ENCODE peak calls at places on chromosomes 7 and 10, in nine cellular contexts. One of them, this sample, is unnamed.
A peak's percentile ranks its signal among the peaks of the same experiment; 100 is the strongest.

GRCh38 chr10:30048768-30049507 is 10.4 kb downstream of the JCAD start:
- DNase-seq in lung: no peak
- DNase-seq in left ventricle myocardium inferior: peak; percentile 34
- DNase-seq in CD4-positive, CD25-positive, alpha-beta regulatory T cell: no peak
- DNase-seq in neural progenitor cell: no peak
- DNase-seq in cardiac muscle cell: no peak
- DNase-seq in body of pancreas: no peak
- DNase-seq in GM23338: no peak
- DNase-seq in endodermal cell: no peak
- DNase-seq in this sample: no peak

GRCh38 chr10:24891823-24892222 is 60.6 kb downstream of the PRTFDC1 start:
- DNase-seq in lung: no peak
- DNase-seq in left ventricle myocardium inferior: no peak
- DNase-seq in neural progenitor cell: no peak
- DNase-seq in body of pancreas: no peak
- DNase-seq in CD4-positive, CD25-positive, alpha-beta regulatory T cell: no peak
- DNase-seq in endodermal cell: no peak
- DNase-seq in cardiac muscle cell: peak; percentile 58
- DNase-seq in GM23338: no peak
- DNase-seq in this sample: no peak

GRCh38 chr7:13890793-13891192 is 98.7 kb downstream of the ETV1 start:
- DNase-seq in CD4-positive, CD25-positive, alpha-beta regulatory T cell: no peak
- DNase-seq in cardiac muscle cell: no peak
- DNase-seq in lung: no peak
- DNase-seq in body of pancreas: no peak
- DNase-seq in endodermal cell: no peak
- DNase-seq in GM23338: no peak
- DNase-seq in neural progenitor cell: no peak
- DNase-seq in left ventricle myocardium inferior: no peak
- DNase-seq in this sample: no peak

GRCh38 chr7:158260567-158261361 is 326.9 kb downstream of the PTPRN2 start:
- DNase-seq in cardiac muscle cell: no peak
- DNase-seq in left ventricle myocardium inferior: no peak
- DNase-seq in CD4-positive, CD25-positive, alpha-beta regulatory T cell: no peak
- DNase-seq in body of pancreas: no peak
- DNase-seq in GM23338: no peak
- DNase-seq in lung: no peak
- DNase-seq in endodermal cell: no peak
- DNase-seq in neural progenitor cell: no peak
- DNase-seq in this sample: no peak

GRCh38 chr7:83305027-83305426 is 142.3 kb upstream of the PCLO start:
- DNase-seq in neural progenitor cell: no peak
- DNase-seq in CD4-positive, CD25-positive, alpha-beta regulatory T cell: no peak
- DNase-seq in left ventricle myocardium inferior: no peak
- DNase-seq in GM23338: no peak
- DNase-seq in cardiac muscle cell: no peak
- DNase-seq in endodermal cell: no peak
- DNase-seq in body of pancreas: no peak
- DNase-seq in lung: no peak
- DNase-seq in this sample: no peak

GRCh38 chr10:43863859-43864591 is 215.3 kb upstream of the ZNF32 start:
- DNase-seq in endodermal cell: no peak
- DNase-seq in GM23338: no peak
- DNase-seq in CD4-positive, CD25-positive, alpha-beta regulatory T cell: no peak
- DNase-seq in lung: no peak
- DNase-seq in left ventricle myocardium inferior: peak; percentile 59
- DNase-seq in body of pancreas: peak; percentile 42
- DNase-seq in neural progenitor cell: no peak
- DNase-seq in cardiac muscle cell: peak; percentile 82
- DNase-seq in this sample: no peak

GRCh38 chr7:143288836-143289235 is 685 bp downstream of the CASP2 start:
- DNase-seq in lung: no peak
- DNase-seq in neural progenitor cell: peak; percentile 16
- DNase-seq in endodermal cell: no peak
- DNase-seq in left ventricle myocardium inferior: no peak
- DNase-seq in body of pancreas: no peak
- DNase-seq in GM23338: peak; percentile 19
- DNase-seq in cardiac muscle cell: no peak
- DNase-seq in CD4-positive, CD25-positive, alpha-beta regulatory T cell: no peak
- DNase-seq in this sample: no peak

GRCh38 chr10:98429320-98430072 is 14.5 kb upstream of the PYROXD2 start:
- DNase-seq in CD4-positive, CD25-positive, alpha-beta regulatory T cell: no peak
- DNase-seq in endodermal cell: no peak
- DNase-seq in body of pancreas: no peak
- DNase-seq in left ventricle myocardium inferior: no peak
- DNase-seq in neural progenitor cell: no peak
- DNase-seq in lung: no peak
- DNase-seq in GM23338: no peak
- DNase-seq in cardiac muscle cell: no peak
- DNase-seq in this sample: no peak

GRCh38 chr7:12111461-12112405 is 99.4 kb upstream of the TMEM106B start:
- DNase-seq in GM23338: peak; percentile 81
- DNase-seq in body of pancreas: peak; percentile 22
- DNase-seq in endodermal cell: peak; percentile 84
- DNase-seq in neural progenitor cell: peak; percentile 8
- DNase-seq in lung: peak; percentile 54
- DNase-seq in left ventricle myocardium inferior: no peak
- DNase-seq in CD4-positive, CD25-positive, alpha-beta regulatory T cell: no peak
- DNase-seq in cardiac muscle cell: peak; percentile 52
- DNase-seq in this sample: no peak

GRCh38 chr10:992523-993340 is 4.5 kb downstream of the GTPBP4 start:
- DNase-seq in body of pancreas: no peak
- DNase-seq in GM23338: no peak
- DNase-seq in CD4-positive, CD25-positive, alpha-beta regulatory T cell: no peak
- DNase-seq in endodermal cell: no peak
- DNase-seq in neural progenitor cell: no peak
- DNase-seq in cardiac muscle cell: no peak
- DNase-seq in lung: no peak
- DNase-seq in left ventricle myocardium inferior: no peak
- DNase-seq in this sample: no peak

GRCh38 chr10:16439294-16439693 is 2.5 kb downstream of the PTER start:
- DNase-seq in left ventricle myocardium inferior: no peak
- DNase-seq in body of pancreas: no peak
- DNase-seq in endodermal cell: no peak
- DNase-seq in neural progenitor cell: no peak
- DNase-seq in lung: no peak
- DNase-seq in GM23338: no peak
- DNase-seq in CD4-positive, CD25-positive, alpha-beta regulatory T cell: no peak
- DNase-seq in cardiac muscle cell: peak; percentile 57
- DNase-seq in this sample: no peak

GRCh38 chr7:27889800-27890199 is 149.8 kb downstream of the TAX1BP1 start:
- DNase-seq in neural progenitor cell: no peak
- DNase-seq in left ventricle myocardium inferior: no peak
- DNase-seq in lung: no peak
- DNase-seq in body of pancreas: no peak
- DNase-seq in GM23338: no peak
- DNase-seq in endodermal cell: no peak
- DNase-seq in CD4-positive, CD25-positive, alpha-beta regulatory T cell: no peak
- DNase-seq in cardiac muscle cell: no peak
- DNase-seq in this sample: no peak

GRCh38 chr7:44152971-44153947 is 12.1 kb upstream of the MYL7 start:
- DNase-seq in cardiac muscle cell: no peak
- DNase-seq in CD4-positive, CD25-positive, alpha-beta regulatory T cell: no peak
- DNase-seq in GM23338: peak; percentile 25
- DNase-seq in neural progenitor cell: no peak
- DNase-seq in left ventricle myocardium inferior: no peak
- DNase-seq in body of pancreas: no peak
- DNase-seq in endodermal cell: peak; percentile 61
- DNase-seq in lung: no peak
- DNase-seq in this sample: no peak

DNA sequence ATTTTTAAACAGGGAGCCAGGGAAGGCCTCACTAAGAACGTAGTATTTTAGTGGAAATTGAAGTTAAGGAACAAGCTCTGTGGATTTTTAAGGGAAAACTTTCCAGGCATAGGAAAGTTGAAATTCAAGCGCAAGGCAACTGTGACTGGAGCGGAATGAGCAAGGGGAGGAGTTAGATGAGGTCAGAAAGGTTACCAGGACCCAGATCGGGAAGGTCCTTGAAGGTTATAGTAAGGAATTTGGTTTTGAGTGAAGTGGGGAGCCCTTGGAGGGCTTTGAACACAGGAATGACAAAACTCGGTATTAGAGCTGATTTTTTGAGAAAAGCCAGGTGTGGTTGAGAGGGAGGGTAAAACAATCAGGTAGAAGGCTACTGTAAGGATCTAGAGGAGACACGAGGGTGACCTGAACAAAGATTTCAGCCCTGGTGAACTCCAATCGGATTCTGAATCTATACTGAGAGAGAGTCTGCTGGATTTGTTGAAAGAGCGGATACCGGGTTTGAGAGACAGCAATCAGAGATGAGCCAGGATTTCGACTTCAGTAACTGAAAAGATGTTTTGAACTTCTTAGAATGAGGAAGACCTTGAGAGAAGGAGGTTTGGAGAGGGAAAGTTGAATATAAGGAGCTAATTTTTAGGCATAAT is 1013.9 kb downstream of the NRG3 start:
- DNase-seq in endodermal cell: peak; percentile 47
- DNase-seq in cardiac muscle cell: no peak
- DNase-seq in lung: no peak
- DNase-seq in body of pancreas: no peak
- DNase-seq in neural progenitor cell: peak; percentile 22
- DNase-seq in left ventricle myocardium inferior: no peak
- DNase-seq in CD4-positive, CD25-positive, alpha-beta regulatory T cell: no peak
- DNase-seq in GM23338: peak; percentile 85
- DNase-seq in this sample: no peak
- H3K27ac ChIP-seq in endodermal cell: no peak overlapping the region
- H3K27ac ChIP-seq in cardiac muscle cell: no peak overlapping the region
- H3K27ac ChIP-seq in lung: no peak overlapping the region
- H3K27ac ChIP-seq in body of pancreas: no peak overlapping the region
- H3K27ac ChIP-seq in neural progenitor cell: no peak overlapping the region
- H3K27ac ChIP-seq in left ventricle myocardium inferior: no peak overlapping the region
- H3K27ac ChIP-seq in CD4-positive, CD25-positive, alpha-beta regulatory T cell: no peak overlapping the region
- H3K27ac ChIP-seq in GM23338: peak overlapping the region; percentile 27
- H3K27ac ChIP-seq in this sample: no peak overlapping the region

DNA sequence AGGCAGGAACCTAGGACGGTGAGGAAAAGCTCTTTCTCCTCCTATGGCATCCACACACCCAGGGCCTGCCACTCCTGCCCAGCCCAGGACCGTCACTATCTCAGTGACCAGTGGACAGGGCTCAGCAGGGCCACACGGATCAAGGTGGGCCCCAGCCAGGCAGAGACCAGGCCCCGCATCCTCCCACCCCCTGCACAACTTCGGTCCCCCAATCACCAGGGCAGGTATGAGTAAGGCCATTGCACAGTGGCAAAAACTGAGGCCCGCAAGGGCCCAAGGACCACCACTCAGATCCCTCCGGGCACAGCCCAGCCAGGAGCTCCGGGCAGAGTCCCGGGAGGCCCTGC is 30.3 kb downstream of the OAT start:
- DNase-seq in lung: no peak
- DNase-seq in left ventricle myocardium inferior: no peak
- DNase-seq in body of pancreas: no peak
- DNase-seq in CD4-positive, CD25-positive, alpha-beta regulatory T cell: no peak
- DNase-seq in neural progenitor cell: no peak
- DNase-seq in endodermal cell: no peak
- DNase-seq in GM23338: no peak
- DNase-seq in cardiac muscle cell: no peak
- DNase-seq in this sample: no peak
- H3K4me3 ChIP-seq in lung: no peak overlapping the region
- H3K4me3 ChIP-seq in left ventricle myocardium inferior: peak overlapping the region; percentile 71
- H3K4me3 ChIP-seq in body of pancreas: no peak overlapping the region
- H3K4me3 ChIP-seq in CD4-positive, CD25-positive, alpha-beta regulatory T cell: no peak overlapping the region
- H3K4me3 ChIP-seq in neural progenitor cell: peak overlapping the region; percentile 42
- H3K4me3 ChIP-seq in endodermal cell: no peak overlapping the region
- H3K4me3 ChIP-seq in GM23338: peak overlapping the region; percentile 80
- H3K4me3 ChIP-seq in cardiac muscle cell: no peak overlapping the region
- H3K4me3 ChIP-seq in this sample: peak overlapping the region; percentile 71

GRCh38 chr10:79045566-79046175 is 23.1 kb upstream of the ZMIZ1 start:
- DNase-seq in GM23338: no peak
- DNase-seq in left ventricle myocardium inferior: peak; percentile 5
- DNase-seq in endodermal cell: peak; percentile 42
- DNase-seq in neural progenitor cell: no peak
- DNase-seq in body of pancreas: no peak
- DNase-seq in cardiac muscle cell: no peak
- DNase-seq in CD4-positive, CD25-positive, alpha-beta regulatory T cell: no peak
- DNase-seq in lung: no peak
- DNase-seq in this sample: no peak

GRCh38 chr10:79046326-79046725 is 22.4 kb upstream of the ZMIZ1 start:
- DNase-seq in endodermal cell: peak; percentile 24
- DNase-seq in cardiac muscle cell: no peak
- DNase-seq in GM23338: no peak
- DNase-seq in neural progenitor cell: no peak
- DNase-seq in body of pancreas: peak; percentile 86
- DNase-seq in left ventricle myocardium inferior: peak; percentile 5
- DNase-seq in lung: no peak
- DNase-seq in CD4-positive, CD25-positive, alpha-beta regulatory T cell: no peak
- DNase-seq in this sample: no peak

GRCh38 chr10:79044036-79044664 is 24.6 kb upstream of the ZMIZ1 start:
- DNase-seq in endodermal cell: peak; percentile 22
- DNase-seq in neural progenitor cell: no peak
- DNase-seq in lung: no peak
- DNase-seq in GM23338: no peak
- DNase-seq in body of pancreas: no peak
- DNase-seq in left ventricle myocardium inferior: peak; percentile 1
- DNase-seq in CD4-positive, CD25-positive, alpha-beta regulatory T cell: no peak
- DNase-seq in cardiac muscle cell: no peak
- DNase-seq in this sample: no peak

GRCh38 chr10:79042639-79043411 is 25.9 kb upstream of the ZMIZ1 start:
- DNase-seq in body of pancreas: no peak
- DNase-seq in cardiac muscle cell: no peak
- DNase-seq in GM23338: no peak
- DNase-seq in neural progenitor cell: no peak
- DNase-seq in left ventricle myocardium inferior: no peak
- DNase-seq in lung: no peak
- DNase-seq in CD4-positive, CD25-positive, alpha-beta regulatory T cell: no peak
- DNase-seq in endodermal cell: no peak
- DNase-seq in this sample: no peak

GRCh38 chr10:79044846-79045245 is 23.9 kb upstream of the ZMIZ1 start:
- DNase-seq in GM23338: no peak
- DNase-seq in neural progenitor cell: no peak
- DNase-seq in left ventricle myocardium inferior: peak; percentile 10
- DNase-seq in endodermal cell: peak; percentile 24
- DNase-seq in body of pancreas: no peak
- DNase-seq in cardiac muscle cell: no peak
- DNase-seq in CD4-positive, CD25-positive, alpha-beta regulatory T cell: no peak
- DNase-seq in lung: no peak
- DNase-seq in this sample: no peak
- H3K27ac ChIP-seq in GM23338: no peak overlapping the region
- H3K27ac ChIP-seq in neural progenitor cell: no peak overlapping the region
- H3K27ac ChIP-seq in left ventricle myocardium inferior: no peak overlapping the region
- H3K27ac ChIP-seq in endodermal cell: no peak overlapping the region
- H3K27ac ChIP-seq in body of pancreas: no peak overlapping the region
- H3K27ac ChIP-seq in cardiac muscle cell: no peak overlapping the region
- H3K27ac ChIP-seq in CD4-positive, CD25-positive, alpha-beta regulatory T cell: no peak overlapping the region
- H3K27ac ChIP-seq in lung: no peak overlapping the region
- H3K27ac ChIP-seq in this sample: no peak overlapping the region

DNA sequence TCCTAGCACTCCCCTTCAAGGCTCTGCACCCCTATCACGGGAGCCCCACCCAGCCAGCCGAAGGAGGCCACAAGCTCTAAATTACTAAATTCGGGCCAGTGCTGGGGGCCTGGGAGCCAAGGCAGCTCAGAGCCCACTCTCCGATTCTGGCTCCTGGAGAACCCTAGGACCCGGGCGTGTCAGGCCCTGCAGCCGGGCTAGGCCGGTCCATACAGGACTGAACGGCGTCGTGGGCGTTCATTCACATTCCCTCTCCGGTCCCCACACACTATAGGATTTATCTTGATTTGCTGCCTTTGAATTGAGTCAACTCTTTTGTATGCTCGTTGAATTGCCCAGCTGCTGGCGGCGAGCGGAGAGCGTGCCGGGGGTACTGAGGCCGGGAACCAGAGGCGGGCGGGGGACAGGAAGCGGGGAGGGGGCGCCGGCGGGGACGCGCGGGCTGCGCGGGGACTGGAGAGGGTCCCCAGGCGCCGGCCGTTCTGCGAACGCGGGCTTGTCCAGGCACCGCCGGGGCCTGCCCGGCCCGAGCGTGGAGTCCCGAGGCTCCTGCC is 1.1 kb upstream of the ELFN1 start:
- DNase-seq in lung: no peak
- DNase-seq in left ventricle myocardium inferior: no peak
- DNase-seq in body of pancreas: peak; percentile 3
- DNase-seq in cardiac muscle cell: peak; percentile 30
- DNase-seq in CD4-positive, CD25-positive, alpha-beta regulatory T cell: no peak
- DNase-seq in endodermal cell: peak; percentile 75
- DNase-seq in GM23338: peak; percentile 46
- DNase-seq in neural progenitor cell: peak; percentile 84
- DNase-seq in this sample: no peak
- H3K4me3 ChIP-seq in lung: no peak overlapping the region
- H3K4me3 ChIP-seq in left ventricle myocardium inferior: peak overlapping the region; percentile 82
- H3K4me3 ChIP-seq in body of pancreas: no peak overlapping the region
- H3K4me3 ChIP-seq in cardiac muscle cell: no peak overlapping the region
- H3K4me3 ChIP-seq in CD4-positive, CD25-positive, alpha-beta regulatory T cell: no peak overlapping the region
- H3K4me3 ChIP-seq in endodermal cell: no peak overlapping the region
- H3K4me3 ChIP-seq in GM23338: peak overlapping the region; percentile 65
- H3K4me3 ChIP-seq in neural progenitor cell: peak overlapping the region; percentile 80
- H3K4me3 ChIP-seq in this sample: no peak overlapping the region